ENCODE peak calls at places on chromosomes 12 and 14, in seven cellular contexts. K is right cardiac atrium, G is testis, X is Panc1, Y is sigmoid colon, U is tibial nerve, Z is psoas muscle. N is an unnamed sample.

GRCh38 chr14:41521891-41522290 is 84.8 kb upstream of the LRFN5 start:
- DNase-seq in X (no peak), U (no peak), K (no peak), G (no peak), Y (no peak), Z (no peak), N (no peak)

GRCh38 chr14:100400115-100400514 is 77.0 kb downstream of the SLC25A47 start:
- DNase-seq in U (no peak), Y (no peak), X (no peak), K (no peak), G (no peak), Z (no peak), N (no peak)

GRCh38 chr14:55240526-55241178 is 30.6 kb upstream of the FBXO34 start:
- DNase-seq in Y (no peak), Z (no peak), X (no peak), U (no peak), K (no peak), G (no peak), N (peak; percentile 18)

GRCh38 chr12:52871291-52871961 is 22.6 kb upstream of the KRT78 start:
- DNase-seq in Z (no peak), U (peak; percentile 56), Y (no peak), K (peak; percentile 69), X (no peak), G (no peak), N (no peak)

GRCh38 chr12:52274521-52274920 is at the start of gene KRT86:
- DNase-seq in U (no peak), G (no peak), Z (no peak), X (no peak), Y (no peak), K (no peak), N (no peak)

GRCh38 chr12:80121661-80122060 is 22.3 kb downstream of the OTOGL start:
- DNase-seq in U (no peak), G (no peak), X (no peak), Y (no peak), Z (no peak), K (no peak), N (no peak)

GRCh38 chr14:50901361-50901760 is 29.5 kb downstream of the ABHD12B start:
- DNase-seq in X (no peak), K (no peak), Y (no peak), G (no peak), U (no peak), Z (no peak), N (no peak)

GRCh38 chr12:132461526-132461925 is 28.4 kb upstream of the FBRSL1 start:
- DNase-seq in Z (no peak), K (peak; percentile 13), Y (no peak), U (no peak), G (no peak), X (no peak), N (no peak)

GRCh38 chr14:24145700-24146621 is at the start of gene PSME2:
- DNase-seq in K (no peak), G (no peak), X (no peak), Z (no peak), U (no peak), Y (no peak), N (no peak)

GRCh38 chr14:101977311-101978071 is 13.1 kb downstream of the DYNC1H1 start:
- DNase-seq in G (no peak), K (no peak), X (no peak), Z (no peak), Y (no peak), U (no peak), N (no peak)

GRCh38 chr14:49892301-49892635 is 614 bp upstream of the ARF6 start:
- DNase-seq in U (peak; percentile 68), K (no peak), G (peak; percentile 83), X (no peak), Z (no peak), Y (peak; percentile 90), N (peak; percentile 71)

GRCh38 chr12:28742791-28743190 is 406.3 kb upstream of the FAR2 start:
- DNase-seq in Z (no peak), U (no peak), X (no peak), Y (no peak), K (no peak), G (no peak), N (no peak)

GRCh38 chr12:127559349-127560040 is 707.5 kb upstream of the TMEM132C start:
- DNase-seq in U (peak; percentile 5), K (peak; percentile 55), Y (no peak), G (peak; percentile 17), X (no peak), Z (peak; percentile 22), N (peak; percentile 17)

GRCh38 chr12:30853561-30854133 is 72.9 kb upstream of the TSPAN11 start:
- DNase-seq in Y (no peak), G (no peak), X (no peak), K (peak; percentile 52), U (no peak), Z (no peak), N (no peak)

GRCh38 chr14:79549515-79549914 is 661.8 kb downstream of the DIO2 start:
- DNase-seq in U (no peak), G (no peak), K (no peak), Y (no peak), Z (no peak), X (no peak), N (no peak)

DNA sequence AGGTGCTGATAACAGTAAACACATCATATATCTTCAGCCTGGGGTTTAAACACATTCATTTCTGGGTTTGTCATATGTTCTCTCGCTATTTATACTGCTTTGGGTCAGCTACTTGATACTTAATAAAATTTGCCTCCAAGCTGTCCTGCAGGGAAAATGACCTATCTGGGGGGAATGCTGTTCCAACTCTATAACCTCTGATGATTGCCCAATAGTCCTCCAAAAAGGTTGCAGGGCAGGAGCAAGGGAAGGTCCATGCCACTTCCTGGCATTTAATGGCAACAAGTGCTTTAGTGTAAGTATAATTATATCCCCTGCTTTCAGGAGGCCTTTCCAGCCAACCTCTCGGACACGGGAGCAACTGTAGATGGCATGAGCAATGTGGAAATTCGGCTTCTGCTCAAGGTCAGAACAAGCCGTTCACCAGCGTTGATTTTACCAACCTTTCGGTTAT is 198.0 kb upstream of the EEA1 start:
- DNase-seq in Z (peak; percentile 23), G (no peak), U (no peak), X (no peak), Y (no peak), K (no peak), N (no peak)
- H3K27ac ChIP-seq in Z (peak overlapping the region; percentile 94), G (peak overlapping the region; percentile 37), U (peak overlapping the region; percentile 48), X (no peak overlapping the region), Y (no peak overlapping the region), K (peak overlapping the region; percentile 60), N (peak overlapping the region; percentile 79)

GRCh38 chr12:24049101-24049500 is 99.6 kb upstream of the SOX5 start:
- DNase-seq in U (no peak), X (no peak), Y (no peak), K (no peak), Z (no peak), G (no peak), N (no peak)

GRCh38 chr12:24045816-24046257 is 96.4 kb upstream of the SOX5 start:
- DNase-seq in U (no peak), Y (no peak), G (no peak), X (no peak), K (no peak), Z (no peak), N (peak; percentile 6)

GRCh38 chr12:24048446-24048845 is 99.0 kb upstream of the SOX5 start:
- DNase-seq in Y (no peak), Z (no peak), X (no peak), G (no peak), U (no peak), K (no peak), N (no peak)

GRCh38 chr12:24047345-24047744 is 97.9 kb upstream of the SOX5 start:
- DNase-seq in G (no peak), X (no peak), Y (no peak), K (no peak), U (no peak), Z (no peak), N (no peak)

GRCh38 chr12:24049771-24050170 is 100.3 kb upstream of the SOX5 start:
- DNase-seq in G (no peak), K (no peak), Y (no peak), X (no peak), Z (no peak), U (no peak), N (no peak)
- H3K27ac ChIP-seq in G (no peak overlapping the region), K (no peak overlapping the region), Y (no peak overlapping the region), X (no peak overlapping the region), Z (no peak overlapping the region), U (no peak overlapping the region), N (no peak overlapping the region)

GRCh38 chr14:37901978-37902377 is 305.7 kb upstream of the SSTR1 start:
- DNase-seq in U (peak; percentile 18), Z (peak; percentile 47), X (no peak), G (no peak), Y (peak; percentile 65), K (peak; percentile 41), N (peak; percentile 23)
- H3K27ac ChIP-seq in U (peak overlapping the region; percentile 49), Z (no peak overlapping the region), X (no peak overlapping the region), G (no peak overlapping the region), Y (no peak overlapping the region), K (no peak overlapping the region), N (no peak overlapping the region)

GRCh38 chr12:91922674-91923073 is 223.0 kb downstream of the BTG1 start:
- DNase-seq in G (no peak), Y (no peak), X (no peak), K (no peak), Z (no peak), U (no peak), N (no peak)

GRCh38 chr12:91920740-91921139 is 224.9 kb downstream of the BTG1 start:
- DNase-seq in G (no peak), Y (no peak), X (no peak), Z (no peak), K (no peak), U (no peak), N (no peak)

GRCh38 chr12:91920276-91920675 is 225.4 kb downstream of the BTG1 start:
- DNase-seq in Z (no peak), G (no peak), U (no peak), Y (no peak), X (no peak), K (no peak), N (no peak)

GRCh38 chr12:91922139-91922538 is 223.5 kb downstream of the BTG1 start:
- DNase-seq in Z (no peak), X (no peak), U (no peak), Y (no peak), G (no peak), K (no peak), N (no peak)

GRCh38 chr12:91921555-91921954 is 224.1 kb downstream of the BTG1 start:
- DNase-seq in K (no peak), Z (no peak), Y (no peak), U (no peak), G (no peak), X (no peak), N (no peak)
- H3K27ac ChIP-seq in K (no peak overlapping the region), Z (no peak overlapping the region), Y (no peak overlapping the region), U (no peak overlapping the region), G (no peak overlapping the region), X (no peak overlapping the region), N (no peak overlapping the region)

DNA sequence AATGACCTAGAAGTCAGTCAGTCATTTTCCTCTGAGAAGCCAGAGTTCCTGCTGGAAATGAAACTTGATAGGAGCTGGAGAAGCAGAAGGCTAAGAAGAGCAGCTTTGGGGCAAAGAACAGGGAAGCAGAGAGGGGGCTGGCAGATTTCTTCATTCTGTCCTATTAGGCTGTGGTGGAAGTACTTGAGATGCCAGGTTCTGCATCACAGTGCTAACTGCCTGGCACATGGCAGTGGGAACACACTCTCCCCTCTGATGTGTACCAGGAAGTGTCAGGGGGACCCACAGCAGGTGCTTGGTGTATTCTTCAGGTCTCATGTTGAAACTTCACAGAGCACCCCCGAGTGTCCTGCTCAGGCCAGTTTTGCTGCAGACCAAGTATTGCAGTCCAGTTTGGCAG is 61.0 kb downstream of the SUSD6 start:
- DNase-seq in X (no peak), K (no peak), Y (no peak), Z (no peak), U (no peak), G (no peak), N (no peak)
- H3K27ac ChIP-seq in X (no peak overlapping the region), K (no peak overlapping the region), Y (no peak overlapping the region), Z (no peak overlapping the region), U (peak overlapping the region; percentile 57), G (no peak overlapping the region), N (no peak overlapping the region)